ENCODE peak calls at places on chromosomes 6 and 20, in ten cellular contexts. O is activated CD8-positive, alpha-beta memory T cell treated with anti-CD3 and anti-CD28 coated beads, Interleukin-2, amount 50 U/mL, for 48 hours; W is T-helper 2 cell; L is Right ventricle myocardium superior; Y is stimulated activated CD8-positive, alpha-beta memory T cell treated with anti-CD3 and anti-CD28 coated beads, Interleukin-4, amount 100 ng/mL, for 1 hour; Z is SW480; J is GM06990; X is A549; U is cardiac fibroblast; G is HFFc6. F is an unnamed sample.
A peak's percentile ranks its signal among the peaks of the same experiment; 100 is the strongest.

GRCh38 chr6:635233-635632 is 21.7 kb downstream of the HUS1B start:
- DNase-seq in U (no peak), J (no peak), Y (no peak), X (no peak), Z (no peak), G (no peak), L (no peak), O (no peak), W (no peak), F (no peak)

GRCh38 chr6:156948807-156949206 is 171.6 kb downstream of the ARID1B start:
- DNase-seq in Y (no peak), G (peak; percentile 85), O (no peak), U (peak; percentile 88), W (no peak), Z (no peak), J (no peak), X (peak; percentile 16), L (no peak), F (no peak)

GRCh38 chr20:24746351-24746685 is 202.8 kb upstream of the CST7 start:
- DNase-seq in Z (peak; percentile 87), G (no peak), W (no peak), J (no peak), X (peak; percentile 90), U (no peak), Y (no peak), O (peak; percentile 23), L (no peak), F (peak; percentile 80)

GRCh38 chr6:139145661-139146060 is 10.8 kb downstream of the HECA start:
- DNase-seq in L (no peak), X (no peak), Z (no peak), G (no peak), Y (no peak), J (no peak), W (no peak), U (no peak), O (no peak), F (no peak)

GRCh38 chr6:126529605-126530004 is 189.7 kb downstream of the CENPW start:
- DNase-seq in Z (no peak), G (no peak), W (no peak), J (no peak), U (no peak), L (no peak), X (peak; percentile 4), Y (no peak), O (no peak), F (no peak)

GRCh38 chr6:147909645-147910044 is 401.2 kb downstream of the SAMD5 start:
- DNase-seq in X (no peak), G (no peak), U (no peak), Z (no peak), J (no peak), O (no peak), Y (no peak), L (no peak), W (no peak), F (no peak)

GRCh38 chr6:15678514-15678913 is 15.7 kb upstream of the DTNBP1 start:
- DNase-seq in J (no peak), U (no peak), Z (no peak), L (no peak), X (no peak), O (no peak), Y (no peak), G (no peak), W (no peak), F (no peak)

GRCh38 chr6:110681543-110682459 is 133.5 kb downstream of the CDK19 start:
- DNase-seq in L (no peak), Z (no peak), O (no peak), G (peak; percentile 48), X (no peak), Y (no peak), U (peak; percentile 10), W (no peak), J (no peak), F (no peak)

GRCh38 chr6:79495246-79495645 is 42.0 kb downstream of the LCA5 start:
- DNase-seq in X (no peak), Y (no peak), W (no peak), J (no peak), O (no peak), U (no peak), G (no peak), Z (no peak), L (no peak), F (no peak)

GRCh38 chr20:41532935-41533334 is 85.2 kb downstream of the CHD6 start:
- DNase-seq in O (no peak), X (no peak), W (no peak), G (no peak), U (no peak), L (no peak), J (no peak), Y (no peak), Z (no peak), F (no peak)

GRCh38 chr20:44765647-44766367 is 20.1 kb downstream of the KCNK15 start:
- DNase-seq in Z (peak; percentile 34), J (no peak), W (no peak), L (no peak), U (no peak), G (no peak), Y (no peak), O (no peak), X (peak; percentile 37), F (no peak)

GRCh38 chr6:156262014-156262413 is 515.2 kb upstream of the ARID1B start:
- DNase-seq in U (no peak), X (no peak), G (no peak), Z (no peak), L (no peak), W (no peak), J (no peak), O (no peak), Y (no peak), F (no peak)

GRCh38 chr6:20711518-20711917 is 177.3 kb downstream of the CDKAL1 start:
- DNase-seq in U (peak; percentile 35), J (no peak), X (no peak), G (no peak), O (no peak), W (no peak), L (no peak), Y (no peak), Z (no peak), F (no peak)

GRCh38 chr6:16157909-16158308 is 29.0 kb downstream of the MYLIP start:
- DNase-seq in J (no peak), Z (no peak), L (no peak), G (no peak), W (no peak), X (no peak), Y (no peak), U (no peak), O (no peak), F (no peak)

GRCh38 chr6:87900160-87900698 is 147.4 kb upstream of the SPACA1 start:
- DNase-seq in O (no peak), U (no peak), W (no peak), X (no peak), Z (no peak), Y (no peak), G (no peak), L (no peak), J (no peak), F (no peak)

GRCh38 chr20:56621730-56622129 is 7.4 kb upstream of the TFAP2C start:
- DNase-seq in X (no peak), L (no peak), Z (no peak), G (no peak), W (no peak), U (no peak), J (no peak), Y (no peak), O (no peak), F (no peak)

GRCh38 chr6:163950159-163950558 is 535.6 kb downstream of the QKI start:
- DNase-seq in Z (no peak), X (no peak), G (no peak), J (no peak), Y (no peak), L (no peak), O (no peak), W (no peak), U (no peak), F (no peak)

GRCh38 chr6:22106445-22106844 is 190.4 kb downstream of the PRL start:
- DNase-seq in O (no peak), U (no peak), Y (no peak), L (no peak), Z (no peak), X (no peak), J (no peak), W (no peak), G (no peak), F (no peak)

GRCh38 chr6:74891358-74891811 is 314.5 kb downstream of the COL12A1 start:
- DNase-seq in W (no peak), X (no peak), U (peak; percentile 79), L (no peak), G (no peak), O (no peak), J (no peak), Y (no peak), Z (no peak), F (no peak)

GRCh38 chr6:136696783-136697364 is 95.4 kb downstream of the MAP3K5 start:
- DNase-seq in L (no peak), U (no peak), Y (no peak), X (no peak), J (no peak), W (no peak), O (no peak), G (no peak), Z (no peak), F (no peak)

GRCh38 chr20:63028461-63028921 is 21.7 kb upstream of the BHLHE23 start:
- DNase-seq in O (no peak), Y (no peak), W (no peak), G (no peak), Z (no peak), U (no peak), J (no peak), X (no peak), L (no peak), F (no peak)

GRCh38 chr20:33731693-33732165 is at the start of gene ZNF341:
- DNase-seq in O (peak; percentile 96), W (peak; percentile 83), G (peak; percentile 79), Y (peak; percentile 80), Z (peak; percentile 94), U (peak; percentile 84), L (peak; percentile 94), X (peak; percentile 91), J (peak; percentile 93), F (peak; percentile 96)

GRCh38 chr6:114090626-114091025 is 119.7 kb upstream of the HDAC2 start:
- DNase-seq in J (no peak), Z (no peak), X (no peak), U (no peak), Y (no peak), G (no peak), L (no peak), W (no peak), O (no peak), F (no peak)

GRCh38 chr6:149045404-149045803 is 272.1 kb upstream of the TAB2 start:
- DNase-seq in W (no peak), Z (peak; percentile 21), G (no peak), O (no peak), J (no peak), Y (no peak), U (no peak), X (no peak), L (no peak), F (no peak)

GRCh38 chr6:139852484-139853140 is 478.2 kb upstream of the CITED2 start:
- DNase-seq in G (peak; percentile 86), L (no peak), X (no peak), Y (no peak), O (no peak), Z (no peak), W (no peak), U (peak; percentile 75), J (no peak), F (no peak)

GRCh38 chr6:12112540-12113189 is 100.6 kb downstream of the HIVEP1 start:
- DNase-seq in L (no peak), J (peak; percentile 35), O (no peak), G (no peak), U (no peak), W (no peak), Y (no peak), Z (no peak), X (no peak), F (no peak)

GRCh38 chr6:10431423-10432164 is 16.7 kb upstream of the TFAP2A start:
- DNase-seq in Z (no peak), Y (no peak), X (no peak), O (no peak), J (no peak), U (no peak), G (peak; percentile 60), W (no peak), L (no peak), F (no peak)

GRCh38 chr6:18431581-18431980 is 44.4 kb downstream of the RNF144B start:
- DNase-seq in L (no peak), O (no peak), Z (no peak), Y (no peak), U (peak; percentile 43), W (no peak), J (no peak), X (no peak), G (no peak), F (no peak)